ENCODE peak calls at places on chromosomes 12 and 14, in seven cellular contexts. One of them, this sample, is unnamed.

GRCh38 chr14:20609215-20610001 is 18.2 kb upstream of the RNASE12 start:
- DNase-seq in sigmoid colon: peak
- DNase-seq in A549: peak
- DNase-seq in H1: peak
- DNase-seq in stomach: peak
- DNase-seq in esophagus muscularis mucosa: peak
- DNase-seq in upper lobe of left lung: peak
- DNase-seq in this sample: peak

GRCh38 chr14:105162374-105162979 is 6.1 kb downstream of the JAG2 start:
- DNase-seq in sigmoid colon: no peak
- DNase-seq in A549: no peak
- DNase-seq in H1: no peak
- DNase-seq in stomach: no peak
- DNase-seq in esophagus muscularis mucosa: peak
- DNase-seq in upper lobe of left lung: peak
- DNase-seq in this sample: no peak

GRCh38 chr12:81759215-81759991 is at the start of gene PPFIA2:
- DNase-seq in sigmoid colon: peak
- DNase-seq in A549: no peak
- DNase-seq in H1: peak
- DNase-seq in stomach: no peak
- DNase-seq in esophagus muscularis mucosa: no peak
- DNase-seq in upper lobe of left lung: peak
- DNase-seq in this sample: no peak

GRCh38 chr14:68459480-68460136 is 333.3 kb downstream of the ZFP36L1 start:
- DNase-seq in sigmoid colon: no peak
- DNase-seq in A549: no peak
- DNase-seq in H1: no peak
- DNase-seq in stomach: no peak
- DNase-seq in esophagus muscularis mucosa: no peak
- DNase-seq in upper lobe of left lung: no peak
- DNase-seq in this sample: no peak

GRCh38 chr12:49261726-49262125 is 3.2 kb upstream of the TUBA1C start:
- DNase-seq in sigmoid colon: no peak
- DNase-seq in A549: no peak
- DNase-seq in H1: no peak
- DNase-seq in stomach: no peak
- DNase-seq in esophagus muscularis mucosa: no peak
- DNase-seq in upper lobe of left lung: no peak
- DNase-seq in this sample: no peak

GRCh38 chr14:104977008-104977680 is 1.0 kb downstream of the AHNAK2 start:
- DNase-seq in sigmoid colon: peak
- DNase-seq in A549: no peak
- DNase-seq in H1: no peak
- DNase-seq in stomach: no peak
- DNase-seq in esophagus muscularis mucosa: no peak
- DNase-seq in upper lobe of left lung: no peak
- DNase-seq in this sample: no peak

GRCh38 chr12:905273-906076 is 44.0 kb downstream of the RAD52 start:
- DNase-seq in sigmoid colon: no peak
- DNase-seq in A549: no peak
- DNase-seq in H1: no peak
- DNase-seq in stomach: no peak
- DNase-seq in esophagus muscularis mucosa: no peak
- DNase-seq in upper lobe of left lung: no peak
- DNase-seq in this sample: no peak

GRCh38 chr12:14577344-14577743 is 9.7 kb upstream of the PLBD1 start:
- DNase-seq in sigmoid colon: no peak
- DNase-seq in A549: no peak
- DNase-seq in H1: no peak
- DNase-seq in stomach: no peak
- DNase-seq in esophagus muscularis mucosa: no peak
- DNase-seq in upper lobe of left lung: no peak
- DNase-seq in this sample: no peak

GRCh38 chr12:42617622-42618021 is 28.1 kb upstream of the PRICKLE1 start:
- DNase-seq in sigmoid colon: no peak
- DNase-seq in A549: no peak
- DNase-seq in H1: no peak
- DNase-seq in stomach: no peak
- DNase-seq in esophagus muscularis mucosa: peak
- DNase-seq in upper lobe of left lung: no peak
- DNase-seq in this sample: no peak

GRCh38 chr12:630656-631632 is 32.3 kb downstream of the NINJ2 start:
- DNase-seq in sigmoid colon: peak
- DNase-seq in A549: no peak
- DNase-seq in H1: peak
- DNase-seq in stomach: peak
- DNase-seq in esophagus muscularis mucosa: no peak
- DNase-seq in upper lobe of left lung: peak
- DNase-seq in this sample: peak

GRCh38 chr14:102588821-102589220 is 3.6 kb upstream of the RCOR1 start:
- DNase-seq in sigmoid colon: no peak
- DNase-seq in A549: no peak
- DNase-seq in H1: no peak
- DNase-seq in stomach: no peak
- DNase-seq in esophagus muscularis mucosa: no peak
- DNase-seq in upper lobe of left lung: no peak
- DNase-seq in this sample: no peak

GRCh38 chr12:99521664-99522063 is 125.9 kb upstream of the GARIN6 start:
- DNase-seq in sigmoid colon: no peak
- DNase-seq in A549: no peak
- DNase-seq in H1: no peak
- DNase-seq in stomach: no peak
- DNase-seq in esophagus muscularis mucosa: no peak
- DNase-seq in upper lobe of left lung: no peak
- DNase-seq in this sample: no peak

GRCh38 chr12:52149651-52150241 is 42.1 kb downstream of the KRT80 start:
- DNase-seq in sigmoid colon: peak
- DNase-seq in A549: no peak
- DNase-seq in H1: no peak
- DNase-seq in stomach: no peak
- DNase-seq in esophagus muscularis mucosa: no peak
- DNase-seq in upper lobe of left lung: peak
- DNase-seq in this sample: no peak

GRCh38 chr12:117502633-117503032 is 141.2 kb upstream of the NOS1 start:
- DNase-seq in sigmoid colon: no peak
- DNase-seq in A549: no peak
- DNase-seq in H1: no peak
- DNase-seq in stomach: no peak
- DNase-seq in esophagus muscularis mucosa: no peak
- DNase-seq in upper lobe of left lung: no peak
- DNase-seq in this sample: no peak

GRCh38 chr12:105920161-105920684 is 218.5 kb downstream of the NUAK1 start:
- DNase-seq in sigmoid colon: no peak
- DNase-seq in A549: no peak
- DNase-seq in H1: no peak
- DNase-seq in stomach: no peak
- DNase-seq in esophagus muscularis mucosa: no peak
- DNase-seq in upper lobe of left lung: no peak
- DNase-seq in this sample: no peak

GRCh38 chr14:93228550-93228949 is 21.5 kb downstream of the UBR7 start:
- DNase-seq in sigmoid colon: no peak
- DNase-seq in A549: no peak
- DNase-seq in H1: no peak
- DNase-seq in stomach: no peak
- DNase-seq in esophagus muscularis mucosa: no peak
- DNase-seq in upper lobe of left lung: no peak
- DNase-seq in this sample: no peak

GRCh38 chr12:19483727-19484126 is 44.4 kb downstream of the AEBP2 start:
- DNase-seq in sigmoid colon: no peak
- DNase-seq in A549: no peak
- DNase-seq in H1: no peak
- DNase-seq in stomach: no peak
- DNase-seq in esophagus muscularis mucosa: no peak
- DNase-seq in upper lobe of left lung: no peak
- DNase-seq in this sample: no peak

GRCh38 chr14:86934196-86934595 is 1058.8 kb downstream of the GALC start:
- DNase-seq in sigmoid colon: no peak
- DNase-seq in A549: no peak
- DNase-seq in H1: no peak
- DNase-seq in stomach: no peak
- DNase-seq in esophagus muscularis mucosa: no peak
- DNase-seq in upper lobe of left lung: no peak
- DNase-seq in this sample: no peak

GRCh38 chr12:121060149-121061001 is 21.3 kb upstream of the OASL start:
- DNase-seq in sigmoid colon: no peak
- DNase-seq in A549: peak
- DNase-seq in H1: peak
- DNase-seq in stomach: peak
- DNase-seq in esophagus muscularis mucosa: peak
- DNase-seq in upper lobe of left lung: peak
- DNase-seq in this sample: peak

GRCh38 chr12:100043657-100044056 is 58.9 kb upstream of the ANKS1B start:
- DNase-seq in sigmoid colon: no peak
- DNase-seq in A549: no peak
- DNase-seq in H1: no peak
- DNase-seq in stomach: no peak
- DNase-seq in esophagus muscularis mucosa: no peak
- DNase-seq in upper lobe of left lung: no peak
- DNase-seq in this sample: no peak

GRCh38 chr14:35883677-35884293 is 57.6 kb downstream of the BRMS1L start:
- DNase-seq in sigmoid colon: no peak
- DNase-seq in A549: peak
- DNase-seq in H1: no peak
- DNase-seq in stomach: peak
- DNase-seq in esophagus muscularis mucosa: no peak
- DNase-seq in upper lobe of left lung: peak
- DNase-seq in this sample: peak

GRCh38 chr14:104656014-104656714 is 33.3 kb upstream of the INF2 start:
- DNase-seq in sigmoid colon: no peak
- DNase-seq in A549: no peak
- DNase-seq in H1: no peak
- DNase-seq in stomach: no peak
- DNase-seq in esophagus muscularis mucosa: no peak
- DNase-seq in upper lobe of left lung: no peak
- DNase-seq in this sample: no peak

GRCh38 chr12:123667771-123668170 is 3.1 kb upstream of the TCTN2 start:
- DNase-seq in sigmoid colon: no peak
- DNase-seq in A549: no peak
- DNase-seq in H1: no peak
- DNase-seq in stomach: no peak
- DNase-seq in esophagus muscularis mucosa: no peak
- DNase-seq in upper lobe of left lung: no peak
- DNase-seq in this sample: no peak
- TF ChIP-seq EP300 in sigmoid colon: no peak
- TF ChIP-seq EP300 in A549: no peak
- TF ChIP-seq EP300 in H1: no peak
- TF ChIP-seq EP300 in stomach: no peak
- TF ChIP-seq EP300 in esophagus muscularis mucosa: no peak
- TF ChIP-seq EP300 in upper lobe of left lung: no peak
- TF ChIP-seq EP300 in this sample: no peak

DNA sequence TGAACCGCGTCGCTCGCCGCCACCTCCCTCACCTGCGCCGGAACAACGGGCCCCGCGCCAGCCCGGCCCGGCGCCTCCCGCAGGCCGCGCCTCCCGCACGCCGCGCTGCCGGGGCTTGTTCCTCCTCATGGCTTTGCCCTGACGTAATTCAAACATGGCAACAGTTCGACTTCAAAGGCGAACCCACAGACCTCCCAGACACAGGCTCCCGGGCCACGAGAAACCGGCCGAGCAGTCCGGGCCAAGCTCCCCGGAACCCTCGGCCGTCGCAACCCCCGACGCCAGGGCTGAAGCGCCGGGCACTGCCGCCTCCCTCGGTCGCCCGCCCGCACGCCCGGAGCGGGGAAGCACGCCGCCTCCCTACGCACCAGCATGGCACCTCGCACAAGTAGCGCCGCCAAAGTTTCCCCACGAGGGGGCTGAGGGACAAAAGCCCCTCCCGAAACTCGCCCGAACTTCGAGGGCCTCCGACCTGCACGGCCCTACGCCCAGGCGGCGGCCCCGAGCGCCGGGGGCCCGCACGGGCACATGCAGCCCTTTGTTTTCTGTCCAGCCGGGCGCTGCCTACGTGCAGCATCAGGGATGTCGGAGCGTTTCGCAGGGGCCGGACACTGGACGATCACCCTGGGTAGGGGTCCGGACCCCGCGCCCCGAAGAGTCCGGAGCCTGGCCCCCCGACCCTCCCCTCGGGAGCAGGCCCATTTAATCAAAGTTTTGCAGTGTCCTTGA is 1.7 kb downstream of the SINHCAF start:
- DNase-seq in sigmoid colon: peak
- DNase-seq in A549: peak
- DNase-seq in H1: peak
- DNase-seq in stomach: peak
- DNase-seq in esophagus muscularis mucosa: peak
- DNase-seq in upper lobe of left lung: peak
- DNase-seq in this sample: peak
- TF ChIP-seq POLR2A in sigmoid colon: no peak
- TF ChIP-seq POLR2A in A549: peak
- TF ChIP-seq POLR2A in H1: peak
- TF ChIP-seq POLR2A in stomach: no peak
- TF ChIP-seq POLR2A in esophagus muscularis mucosa: no peak
- TF ChIP-seq POLR2A in upper lobe of left lung: peak
- TF ChIP-seq POLR2A in this sample: no peak

DNA sequence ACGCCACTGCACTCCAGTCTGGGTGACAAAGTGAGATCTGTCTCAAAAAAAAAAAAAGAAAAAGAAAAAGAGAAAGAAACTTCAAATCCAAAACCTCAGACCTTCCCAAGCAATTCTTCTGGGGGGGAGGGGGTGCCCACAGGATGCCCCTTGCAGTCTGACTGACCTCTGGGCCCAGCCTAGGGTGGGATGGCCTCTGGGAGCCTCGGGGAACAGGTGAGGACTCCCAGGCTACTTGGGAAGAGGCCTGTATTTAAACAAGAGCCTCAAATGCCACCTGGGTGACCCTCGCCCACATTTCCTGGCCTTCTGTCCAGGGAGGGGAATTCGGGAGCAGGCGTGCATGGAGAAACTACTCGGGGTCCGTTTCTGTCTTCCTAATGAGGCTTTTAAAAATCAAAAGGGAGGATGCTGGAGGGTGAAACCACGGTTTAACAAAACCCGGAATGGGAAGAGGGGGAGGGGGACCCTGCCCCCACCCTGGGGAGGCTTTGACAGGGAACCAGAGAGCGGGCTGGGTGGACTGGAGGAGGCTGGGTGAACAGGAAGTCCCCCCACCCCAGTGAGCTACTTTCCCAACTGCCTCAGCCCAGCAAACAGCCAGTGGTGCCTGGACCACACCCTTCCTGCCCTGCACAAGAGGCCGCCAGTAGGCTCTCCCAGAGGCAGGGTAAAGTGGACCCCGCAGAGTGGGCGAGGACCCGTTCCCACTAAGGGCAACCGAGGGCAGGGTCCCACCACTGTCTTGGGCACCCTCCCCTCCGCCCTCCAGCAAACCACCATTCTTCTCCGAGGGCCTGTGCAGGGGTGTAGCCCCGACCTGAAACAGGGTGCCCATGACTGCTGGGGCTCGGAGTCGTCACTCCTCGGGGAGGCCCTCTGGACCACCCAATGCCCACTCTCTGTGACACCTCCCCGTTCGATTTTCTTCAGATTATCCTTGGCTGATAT is 1.5 kb upstream of the FBRSL1 start:
- DNase-seq in sigmoid colon: no peak
- DNase-seq in A549: no peak
- DNase-seq in H1: no peak
- DNase-seq in stomach: no peak
- DNase-seq in esophagus muscularis mucosa: no peak
- DNase-seq in upper lobe of left lung: peak
- DNase-seq in this sample: peak
- H3K4me3 ChIP-seq in sigmoid colon: peak
- H3K4me3 ChIP-seq in A549: peak
- H3K4me3 ChIP-seq in H1: peak
- H3K4me3 ChIP-seq in stomach: peak
- H3K4me3 ChIP-seq in esophagus muscularis mucosa: peak
- H3K4me3 ChIP-seq in upper lobe of left lung: peak
- H3K4me3 ChIP-seq in this sample: peak

GRCh38 chr12:90922068-90922743 is 32.8 kb downstream of the CCER1 start:
- DNase-seq in sigmoid colon: no peak
- DNase-seq in A549: no peak
- DNase-seq in H1: no peak
- DNase-seq in stomach: no peak
- DNase-seq in esophagus muscularis mucosa: no peak
- DNase-seq in upper lobe of left lung: no peak
- DNase-seq in this sample: no peak
- TF ChIP-seq EP300 in sigmoid colon: no peak
- TF ChIP-seq EP300 in A549: no peak
- TF ChIP-seq EP300 in H1: no peak
- TF ChIP-seq EP300 in stomach: no peak
- TF ChIP-seq EP300 in esophagus muscularis mucosa: no peak
- TF ChIP-seq EP300 in upper lobe of left lung: no peak
- TF ChIP-seq EP300 in this sample: no peak

This sample was measured in transverse colon.